ENCODE peak calls at places on chromosomes 4 and X, in seven cellular contexts. One of them, this sample, is unnamed.

GRCh38 chr4:6474053-6474568 is 1.7 kb upstream of the PPP2R2C start:
- DNase-seq in fibroblast of the conjunctiva: no peak
- DNase-seq in NCI-H2107: no peak
- DNase-seq in HEK293T: peak; percentile 59
- DNase-seq in sciatic nerve: peak; percentile 39
- DNase-seq in BJ: no peak
- DNase-seq in COR-L47: no peak
- DNase-seq in this sample: no peak

GRCh38 chrX:130174051-130174704 is 2.4 kb downstream of the RAB33A start:
- DNase-seq in COR-L47: no peak
- DNase-seq in NCI-H2107: no peak
- DNase-seq in BJ: peak; percentile 70
- DNase-seq in sciatic nerve: no peak
- DNase-seq in fibroblast of the conjunctiva: no peak
- DNase-seq in HEK293T: no peak
- DNase-seq in this sample: no peak

GRCh38 chr4:30716158-30716557 is 4.0 kb upstream of the PCDH7 start:
- DNase-seq in NCI-H2107: no peak
- DNase-seq in sciatic nerve: no peak
- DNase-seq in COR-L47: peak; percentile 13
- DNase-seq in BJ: no peak
- DNase-seq in fibroblast of the conjunctiva: no peak
- DNase-seq in HEK293T: no peak
- DNase-seq in this sample: peak; percentile 22

GRCh38 chrX:102345916-102346315 is 93.9 kb downstream of the NXF2B start:
- DNase-seq in HEK293T: peak; percentile 68
- DNase-seq in sciatic nerve: peak; percentile 85
- DNase-seq in NCI-H2107: no peak
- DNase-seq in BJ: no peak
- DNase-seq in fibroblast of the conjunctiva: peak; percentile 10
- DNase-seq in COR-L47: no peak
- DNase-seq in this sample: peak; percentile 21

GRCh38 chr4:108751321-108751720 is 11.5 kb downstream of the ETNPPL start:
- DNase-seq in fibroblast of the conjunctiva: no peak
- DNase-seq in NCI-H2107: no peak
- DNase-seq in BJ: no peak
- DNase-seq in HEK293T: no peak
- DNase-seq in sciatic nerve: no peak
- DNase-seq in COR-L47: no peak
- DNase-seq in this sample: no peak

GRCh38 chr4:118280501-118281218 is 72.1 kb downstream of the PRSS12 start:
- DNase-seq in NCI-H2107: peak; percentile 10
- DNase-seq in COR-L47: peak; percentile 67
- DNase-seq in sciatic nerve: no peak
- DNase-seq in HEK293T: peak; percentile 36
- DNase-seq in fibroblast of the conjunctiva: peak; percentile 74
- DNase-seq in BJ: no peak
- DNase-seq in this sample: peak; percentile 16

GRCh38 chrX:108199691-108200090 is 108.1 kb downstream of the ATG4A start:
- DNase-seq in fibroblast of the conjunctiva: no peak
- DNase-seq in HEK293T: peak; percentile 68
- DNase-seq in COR-L47: peak; percentile 23
- DNase-seq in sciatic nerve: no peak
- DNase-seq in BJ: no peak
- DNase-seq in NCI-H2107: no peak
- DNase-seq in this sample: peak; percentile 11

GRCh38 chrX:72026341-72027023 is 105.2 kb downstream of the RTL5 start:
- DNase-seq in NCI-H2107: no peak
- DNase-seq in sciatic nerve: no peak
- DNase-seq in BJ: no peak
- DNase-seq in COR-L47: no peak
- DNase-seq in HEK293T: no peak
- DNase-seq in fibroblast of the conjunctiva: no peak
- DNase-seq in this sample: no peak

GRCh38 chr4:129239088-129239487 is 143.1 kb downstream of the C4orf33 start:
- DNase-seq in NCI-H2107: no peak
- DNase-seq in HEK293T: no peak
- DNase-seq in sciatic nerve: peak; percentile 61
- DNase-seq in fibroblast of the conjunctiva: peak; percentile 47
- DNase-seq in BJ: no peak
- DNase-seq in COR-L47: no peak
- DNase-seq in this sample: no peak

GRCh38 chr4:38531126-38531737 is 132.8 kb upstream of the KLF3 start:
- DNase-seq in HEK293T: peak; percentile 10
- DNase-seq in sciatic nerve: no peak
- DNase-seq in BJ: no peak
- DNase-seq in COR-L47: no peak
- DNase-seq in NCI-H2107: peak; percentile 35
- DNase-seq in fibroblast of the conjunctiva: peak; percentile 2
- DNase-seq in this sample: peak; percentile 43

GRCh38 chr4:94403735-94404134 is 48.0 kb upstream of the PDLIM5 start:
- DNase-seq in HEK293T: no peak
- DNase-seq in fibroblast of the conjunctiva: no peak
- DNase-seq in COR-L47: no peak
- DNase-seq in BJ: no peak
- DNase-seq in NCI-H2107: no peak
- DNase-seq in sciatic nerve: no peak
- DNase-seq in this sample: no peak

GRCh38 chrX:109172091-109172602 is 309.7 kb downstream of the GUCY2F start:
- DNase-seq in COR-L47: no peak
- DNase-seq in BJ: no peak
- DNase-seq in HEK293T: no peak
- DNase-seq in fibroblast of the conjunctiva: no peak
- DNase-seq in NCI-H2107: no peak
- DNase-seq in sciatic nerve: no peak
- DNase-seq in this sample: no peak

GRCh38 chrX:123425471-123425870 is 241.4 kb downstream of the GRIA3 start:
- DNase-seq in NCI-H2107: no peak
- DNase-seq in HEK293T: no peak
- DNase-seq in fibroblast of the conjunctiva: no peak
- DNase-seq in COR-L47: no peak
- DNase-seq in BJ: no peak
- DNase-seq in sciatic nerve: no peak
- DNase-seq in this sample: no peak

GRCh38 chrX:130163350-130163851 is 2.2 kb downstream of the AIFM1 start:
- DNase-seq in HEK293T: no peak
- DNase-seq in COR-L47: no peak
- DNase-seq in BJ: no peak
- DNase-seq in sciatic nerve: no peak
- DNase-seq in NCI-H2107: no peak
- DNase-seq in fibroblast of the conjunctiva: no peak
- DNase-seq in this sample: no peak

GRCh38 chr4:150063128-150063527 is 15.1 kb upstream of the DCLK2 start:
- DNase-seq in COR-L47: no peak
- DNase-seq in sciatic nerve: no peak
- DNase-seq in BJ: no peak
- DNase-seq in HEK293T: no peak
- DNase-seq in NCI-H2107: no peak
- DNase-seq in fibroblast of the conjunctiva: no peak
- DNase-seq in this sample: no peak

GRCh38 chr4:39718366-39719323 is 20.7 kb downstream of the UBE2K start:
- DNase-seq in NCI-H2107: no peak
- DNase-seq in HEK293T: no peak
- DNase-seq in sciatic nerve: no peak
- DNase-seq in BJ: no peak
- DNase-seq in fibroblast of the conjunctiva: no peak
- DNase-seq in COR-L47: no peak
- DNase-seq in this sample: no peak

GRCh38 chr4:13912436-13912835 is 284.9 kb upstream of the BOD1L1 start:
- DNase-seq in BJ: no peak
- DNase-seq in COR-L47: no peak
- DNase-seq in fibroblast of the conjunctiva: no peak
- DNase-seq in sciatic nerve: no peak
- DNase-seq in NCI-H2107: no peak
- DNase-seq in HEK293T: no peak
- DNase-seq in this sample: no peak

GRCh38 chr4:7792616-7793015 is 147.0 kb downstream of the AFAP1 start:
- DNase-seq in HEK293T: no peak
- DNase-seq in NCI-H2107: no peak
- DNase-seq in fibroblast of the conjunctiva: peak; percentile 35
- DNase-seq in sciatic nerve: no peak
- DNase-seq in BJ: no peak
- DNase-seq in COR-L47: no peak
- DNase-seq in this sample: peak; percentile 45

This sample was measured in GM10248.